ENCODE peak calls at places on chromosome 17, in nine cellular contexts. M is activated T-cell treated with anti-CD3 and anti-CD28 coated beads, Interleukin-2, amount 50 U/mL, for 72 hours; K is tibial nerve; T is cardiac septum; W is Ammon's horn; Z is T47D; X is RKO; B is dorsolateral prefrontal cortex; N is NCI-H187 treated with DMSO at 0.1 percent for 48 hours. F is an unnamed sample.

GRCh38 chr17:41959336-41960095 is 7.1 kb upstream of the CNP start:
- DNase-seq in Z (peak), M (no peak), N (no peak), W (peak), K (no peak), T (no peak), X (no peak), B (peak), F (no peak)

GRCh38 chr17:40443988-40444899 is 994 bp downstream of the IGFBP4 start:
- DNase-seq in K (no peak), T (no peak), B (no peak), M (peak), Z (no peak), W (no peak), X (no peak), N (no peak), F (no peak)

GRCh38 chr17:80119271-80119791 is 17.9 kb downstream of the GAA start:
- DNase-seq in T (peak), Z (no peak), N (no peak), M (no peak), K (no peak), X (no peak), B (no peak), W (no peak), F (no peak)

GRCh38 chr17:81194941-81195901 is 27.5 kb downstream of the CEP131 start:
- DNase-seq in N (no peak), X (no peak), T (peak), B (no peak), K (no peak), Z (no peak), W (no peak), M (no peak), F (peak)

GRCh38 chr17:14307560-14308024 is 6.7 kb downstream of the HS3ST3B1 start:
- DNase-seq in M (no peak), N (no peak), X (peak), T (no peak), K (no peak), B (no peak), Z (no peak), W (no peak), F (no peak)

GRCh38 chr17:21253646-21254441 is 634 bp upstream of the NATD1 start:
- DNase-seq in M (no peak), B (no peak), K (no peak), Z (no peak), W (no peak), N (no peak), X (no peak), T (no peak), F (peak)

GRCh38 chr17:21161498-21162393 is 35.0 kb downstream of the DHRS7B start:
- DNase-seq in T (no peak), B (no peak), N (no peak), W (no peak), Z (no peak), M (no peak), K (no peak), X (no peak), F (no peak)

GRCh38 chr17:54795046-54795445 is 105.6 kb upstream of the TOM1L1 start:
- DNase-seq in M (no peak), K (no peak), T (no peak), X (no peak), Z (no peak), W (no peak), B (no peak), N (no peak), F (no peak)

GRCh38 chr17:3004150-3004801 is 59.1 kb downstream of the OR1D5 start:
- DNase-seq in T (peak), B (peak), K (peak), W (peak), Z (peak), N (peak), X (peak), M (peak), F (peak)

GRCh38 chr17:67813803-67814180 is 11.5 kb upstream of the BPTF start:
- DNase-seq in K (no peak), T (no peak), N (no peak), M (no peak), B (no peak), Z (no peak), X (no peak), W (no peak), F (no peak)

F was measured in keratinocyte.